ENCODE peak calls at places on chromosomes 13 and 19, in nine cellular contexts. One of them, this sample, is unnamed. For H3K4me1, the result is how much of the 10 kb centered on the place peaks cover.

GRCh38 chr19:50835785-50836542 is 2.6 kb upstream of the KLK15 start:
- DNase-seq in ovary: peak
- DNase-seq in HCT116: peak
- DNase-seq in stomach: peak
- DNase-seq in sigmoid colon: peak
- DNase-seq in heart right ventricle: peak
- DNase-seq in breast epithelium: peak
- DNase-seq in colonic mucosa: peak
- DNase-seq in astrocyte: peak
- DNase-seq in this sample: no peak

GRCh38 chr13:99218545-99218944 is 17.9 kb downstream of the UBAC2 start:
- DNase-seq in ovary: no peak
- DNase-seq in HCT116: no peak
- DNase-seq in stomach: peak
- DNase-seq in sigmoid colon: no peak
- DNase-seq in heart right ventricle: peak
- DNase-seq in breast epithelium: no peak
- DNase-seq in colonic mucosa: no peak
- DNase-seq in astrocyte: peak
- DNase-seq in this sample: peak

GRCh38 chr13:109856350-109856749 is 70.0 kb upstream of the IRS2 start:
- DNase-seq in ovary: no peak
- DNase-seq in HCT116: no peak
- DNase-seq in stomach: no peak
- DNase-seq in sigmoid colon: no peak
- DNase-seq in heart right ventricle: no peak
- DNase-seq in breast epithelium: no peak
- DNase-seq in colonic mucosa: no peak
- DNase-seq in astrocyte: no peak
- DNase-seq in this sample: no peak

GRCh38 chr13:46339035-46339666 is 47.9 kb downstream of the RUBCNL start:
- DNase-seq in ovary: no peak
- DNase-seq in HCT116: no peak
- DNase-seq in stomach: no peak
- DNase-seq in sigmoid colon: no peak
- DNase-seq in heart right ventricle: peak
- DNase-seq in breast epithelium: no peak
- DNase-seq in colonic mucosa: no peak
- DNase-seq in astrocyte: peak
- DNase-seq in this sample: peak

GRCh38 chr13:30971575-30971974 is 39.1 kb downstream of the TEX26 start:
- DNase-seq in ovary: no peak
- DNase-seq in HCT116: no peak
- DNase-seq in stomach: no peak
- DNase-seq in sigmoid colon: no peak
- DNase-seq in heart right ventricle: no peak
- DNase-seq in breast epithelium: no peak
- DNase-seq in colonic mucosa: no peak
- DNase-seq in astrocyte: peak
- DNase-seq in this sample: no peak

GRCh38 chr13:105940882-105941281 is 594.6 kb downstream of the EFNB2 start:
- DNase-seq in ovary: no peak
- DNase-seq in HCT116: no peak
- DNase-seq in stomach: no peak
- DNase-seq in sigmoid colon: no peak
- DNase-seq in heart right ventricle: no peak
- DNase-seq in breast epithelium: no peak
- DNase-seq in colonic mucosa: no peak
- DNase-seq in astrocyte: no peak
- DNase-seq in this sample: no peak

GRCh38 chr19:33690461-33691427 is 69.0 kb downstream of the CHST8 start:
- DNase-seq in ovary: no peak
- DNase-seq in HCT116: no peak
- DNase-seq in stomach: no peak
- DNase-seq in sigmoid colon: no peak
- DNase-seq in heart right ventricle: no peak
- DNase-seq in breast epithelium: peak
- DNase-seq in colonic mucosa: no peak
- DNase-seq in astrocyte: no peak
- DNase-seq in this sample: no peak

GRCh38 chr19:3954107-3954506 is 16.8 kb downstream of the DAPK3 start:
- DNase-seq in ovary: no peak
- DNase-seq in HCT116: no peak
- DNase-seq in stomach: no peak
- DNase-seq in sigmoid colon: peak
- DNase-seq in heart right ventricle: no peak
- DNase-seq in breast epithelium: no peak
- DNase-seq in colonic mucosa: no peak
- DNase-seq in astrocyte: no peak
- DNase-seq in this sample: no peak

GRCh38 chr13:75481176-75482069 is 546 bp downstream of the TBC1D4 start:
- DNase-seq in ovary: peak
- DNase-seq in HCT116: no peak
- DNase-seq in stomach: peak
- DNase-seq in sigmoid colon: peak
- DNase-seq in heart right ventricle: peak
- DNase-seq in breast epithelium: no peak
- DNase-seq in colonic mucosa: peak
- DNase-seq in astrocyte: no peak
- DNase-seq in this sample: no peak

GRCh38 chr13:28569886-28570285 is 75.0 kb upstream of the FLT1 start:
- DNase-seq in ovary: no peak
- DNase-seq in HCT116: no peak
- DNase-seq in stomach: no peak
- DNase-seq in sigmoid colon: no peak
- DNase-seq in heart right ventricle: no peak
- DNase-seq in breast epithelium: no peak
- DNase-seq in colonic mucosa: no peak
- DNase-seq in astrocyte: no peak
- DNase-seq in this sample: no peak

GRCh38 chr13:94233401-94233800 is 246.1 kb downstream of the DCT start:
- DNase-seq in ovary: no peak
- DNase-seq in HCT116: no peak
- DNase-seq in stomach: no peak
- DNase-seq in sigmoid colon: peak
- DNase-seq in heart right ventricle: peak
- DNase-seq in breast epithelium: no peak
- DNase-seq in colonic mucosa: no peak
- DNase-seq in astrocyte: peak
- DNase-seq in this sample: peak

GRCh38 chr13:69761581-69761980 is 346.0 kb upstream of the ATXN8OS start:
- DNase-seq in ovary: no peak
- DNase-seq in HCT116: no peak
- DNase-seq in stomach: no peak
- DNase-seq in sigmoid colon: no peak
- DNase-seq in heart right ventricle: no peak
- DNase-seq in breast epithelium: no peak
- DNase-seq in colonic mucosa: no peak
- DNase-seq in astrocyte: no peak
- DNase-seq in this sample: no peak
- TF ChIP-seq CTCF in ovary: no peak
- TF ChIP-seq CTCF in HCT116: no peak
- TF ChIP-seq CTCF in stomach: no peak
- TF ChIP-seq CTCF in sigmoid colon: no peak
- TF ChIP-seq CTCF in heart right ventricle: no peak
- TF ChIP-seq CTCF in breast epithelium: no peak
- TF ChIP-seq CTCF in colonic mucosa: no peak
- TF ChIP-seq CTCF in astrocyte: no peak
- TF ChIP-seq CTCF in this sample: no peak

GRCh38 chr19:2619076-2619475 is 83.4 kb downstream of the GNG7 start:
- DNase-seq in ovary: no peak
- DNase-seq in HCT116: no peak
- DNase-seq in stomach: no peak
- DNase-seq in sigmoid colon: no peak
- DNase-seq in heart right ventricle: no peak
- DNase-seq in breast epithelium: no peak
- DNase-seq in colonic mucosa: no peak
- DNase-seq in astrocyte: no peak
- DNase-seq in this sample: no peak
- H3K4me1 ChIP-seq in ovary: under half
- H3K4me1 ChIP-seq in HCT116: under half
- H3K4me1 ChIP-seq in stomach: under half
- H3K4me1 ChIP-seq in sigmoid colon: under half
- H3K4me1 ChIP-seq in heart right ventricle: under half
- H3K4me1 ChIP-seq in breast epithelium: under half
- H3K4me1 ChIP-seq in colonic mucosa: under half
- H3K4me1 ChIP-seq in astrocyte: under half
- H3K4me1 ChIP-seq in this sample: under half

GRCh38 chr13:114019367-114019766 is 45.5 kb upstream of the C13orf46 start:
- DNase-seq in ovary: no peak
- DNase-seq in HCT116: peak
- DNase-seq in stomach: no peak
- DNase-seq in sigmoid colon: no peak
- DNase-seq in heart right ventricle: no peak
- DNase-seq in breast epithelium: no peak
- DNase-seq in colonic mucosa: no peak
- DNase-seq in astrocyte: no peak
- DNase-seq in this sample: no peak
- H3K4me3 ChIP-seq in ovary: no peak
- H3K4me3 ChIP-seq in HCT116: no peak
- H3K4me3 ChIP-seq in stomach: no peak
- H3K4me3 ChIP-seq in sigmoid colon: no peak
- H3K4me3 ChIP-seq in heart right ventricle: no peak
- H3K4me3 ChIP-seq in breast epithelium: no peak
- H3K4me3 ChIP-seq in colonic mucosa: no peak
- H3K4me3 ChIP-seq in astrocyte: no peak
- H3K4me3 ChIP-seq in this sample: no peak

DNA sequence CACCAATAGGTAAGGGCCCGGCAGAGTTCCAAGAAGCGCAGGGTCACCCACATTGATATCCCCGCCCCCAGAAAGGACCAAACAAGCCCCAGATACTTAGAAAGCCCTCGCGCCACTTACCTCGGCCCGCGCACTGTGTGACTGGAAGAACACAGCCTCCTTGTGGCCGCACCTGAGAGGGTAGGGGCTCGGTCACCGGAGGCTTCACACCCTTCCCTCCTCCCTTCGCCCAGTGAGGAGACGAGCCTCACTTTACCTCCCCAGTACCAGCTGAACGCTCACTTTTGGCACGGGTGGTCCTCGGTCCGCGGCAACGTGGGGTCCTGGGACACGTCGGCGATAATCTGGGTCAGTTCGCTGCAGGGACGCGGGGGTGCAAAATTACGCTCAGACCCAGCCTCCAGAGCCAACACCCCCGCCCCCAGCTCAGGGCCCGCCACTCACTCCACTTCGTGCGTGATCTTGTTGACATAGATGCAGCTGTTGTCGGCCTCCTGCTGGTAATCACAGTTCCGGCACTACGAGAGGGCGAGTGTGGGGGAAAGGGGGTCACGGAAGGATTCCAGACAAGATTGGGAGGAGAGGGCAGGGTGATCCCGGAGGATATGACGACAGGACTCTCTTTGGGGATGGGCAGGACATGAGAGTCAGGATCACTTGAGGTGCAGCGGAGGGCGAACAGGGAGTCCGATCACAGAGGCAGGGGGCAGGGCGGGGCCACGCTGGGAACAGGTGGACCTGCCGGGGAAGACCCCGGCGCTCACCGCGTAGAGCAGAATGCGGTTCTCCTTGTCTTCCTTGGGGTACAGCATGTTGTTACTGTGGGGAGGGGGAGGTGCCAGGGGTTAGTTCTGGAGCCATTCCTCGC is 546 bp downstream of the POLR2I start:
- DNase-seq in ovary: peak
- DNase-seq in HCT116: no peak
- DNase-seq in stomach: peak
- DNase-seq in sigmoid colon: no peak
- DNase-seq in heart right ventricle: peak
- DNase-seq in breast epithelium: no peak
- DNase-seq in colonic mucosa: no peak
- DNase-seq in astrocyte: peak
- DNase-seq in this sample: no peak
- TF ChIP-seq CTCF in ovary: no peak
- TF ChIP-seq CTCF in HCT116: peak
- TF ChIP-seq CTCF in stomach: no peak
- TF ChIP-seq CTCF in sigmoid colon: no peak
- TF ChIP-seq CTCF in heart right ventricle: no peak
- TF ChIP-seq CTCF in breast epithelium: no peak
- TF ChIP-seq CTCF in colonic mucosa: no peak
- TF ChIP-seq CTCF in astrocyte: no peak
- TF ChIP-seq CTCF in this sample: no peak

GRCh38 chr19:46602392-46603194 is 1.5 kb downstream of the CALM3 start:
- DNase-seq in ovary: no peak
- DNase-seq in HCT116: no peak
- DNase-seq in stomach: no peak
- DNase-seq in sigmoid colon: peak
- DNase-seq in heart right ventricle: no peak
- DNase-seq in breast epithelium: no peak
- DNase-seq in colonic mucosa: no peak
- DNase-seq in astrocyte: no peak
- DNase-seq in this sample: peak
- H3K4me1 ChIP-seq in ovary: under half
- H3K4me1 ChIP-seq in HCT116: under half
- H3K4me1 ChIP-seq in stomach: under half
- H3K4me1 ChIP-seq in sigmoid colon: under half
- H3K4me1 ChIP-seq in heart right ventricle: under half
- H3K4me1 ChIP-seq in breast epithelium: under half
- H3K4me1 ChIP-seq in colonic mucosa: under half
- H3K4me1 ChIP-seq in astrocyte: under half
- H3K4me1 ChIP-seq in this sample: under half

DNA sequence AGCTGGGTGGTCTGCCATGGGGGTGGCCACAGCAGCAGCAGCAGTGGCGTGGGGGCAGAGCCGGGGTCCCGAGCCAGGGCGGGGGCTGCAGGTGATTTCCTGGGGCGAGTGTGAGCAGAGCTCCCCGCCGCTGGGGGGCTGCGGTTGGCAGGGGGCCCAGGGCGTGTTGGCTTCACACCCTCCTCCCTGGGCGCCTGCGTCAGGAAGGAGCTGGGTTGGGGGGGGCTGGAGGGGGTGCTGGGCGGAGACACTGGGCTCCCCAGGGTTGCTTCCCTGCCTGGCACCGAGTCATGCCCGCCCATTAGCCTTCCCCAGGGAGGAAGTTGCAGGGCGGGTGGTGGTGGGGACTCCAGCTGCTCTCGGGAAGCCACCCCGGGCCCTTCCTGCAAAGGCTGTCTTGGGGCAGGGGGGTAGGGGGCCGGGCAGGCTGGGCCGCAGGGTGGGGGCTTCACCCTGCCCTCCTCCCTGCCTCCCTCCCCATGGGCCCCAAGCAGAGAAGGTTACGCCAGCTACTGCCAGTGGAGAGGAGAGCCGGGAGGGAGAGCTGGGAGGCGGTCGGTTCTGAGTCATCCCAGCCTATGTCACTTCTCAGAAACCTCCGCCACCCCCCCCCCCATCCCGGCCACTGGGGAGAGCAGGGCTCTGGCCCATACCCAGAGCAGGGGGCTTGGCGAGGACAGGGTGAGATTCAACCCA is 4.6 kb downstream of the MIDN start:
- DNase-seq in ovary: peak
- DNase-seq in HCT116: no peak
- DNase-seq in stomach: peak
- DNase-seq in sigmoid colon: peak
- DNase-seq in heart right ventricle: peak
- DNase-seq in breast epithelium: peak
- DNase-seq in colonic mucosa: peak
- DNase-seq in astrocyte: peak
- DNase-seq in this sample: peak
- H3K4me3 ChIP-seq in ovary: peak
- H3K4me3 ChIP-seq in HCT116: peak
- H3K4me3 ChIP-seq in stomach: peak
- H3K4me3 ChIP-seq in sigmoid colon: peak
- H3K4me3 ChIP-seq in heart right ventricle: peak
- H3K4me3 ChIP-seq in breast epithelium: peak
- H3K4me3 ChIP-seq in colonic mucosa: peak
- H3K4me3 ChIP-seq in astrocyte: peak
- H3K4me3 ChIP-seq in this sample: peak

This sample was measured in right atrium auricular region.